ENCODE peak calls at places on chromosomes 7 and 10, in four cellular contexts. One of them, this sample, is unnamed.

GRCh38 chr7:32658034-32658944 is 163.0 kb downstream of the AVL9 start:
- DNase-seq in A549: peak; percentile 90
- DNase-seq in WTC11: no peak
- DNase-seq in GM12878: no peak
- DNase-seq in this sample: peak; percentile 12

GRCh38 chr7:66617295-66617694 is 11.4 kb upstream of the KCTD7 start:
- DNase-seq in WTC11: no peak
- DNase-seq in GM12878: no peak
- DNase-seq in A549: no peak
- DNase-seq in this sample: no peak

GRCh38 chr7:142357953-142358520 is 100.2 kb upstream of the PRSS58 start:
- DNase-seq in WTC11: peak; percentile 28
- DNase-seq in A549: peak; percentile 76
- DNase-seq in GM12878: peak; percentile 5
- DNase-seq in this sample: peak; percentile 79

GRCh38 chr7:109659261-109659660 is 1089.6 kb downstream of the DNAJB9 start:
- DNase-seq in GM12878: no peak
- DNase-seq in A549: no peak
- DNase-seq in WTC11: no peak
- DNase-seq in this sample: no peak

GRCh38 chr7:2955177-2955768 is 88.4 kb downstream of the CARD11 start:
- DNase-seq in WTC11: peak; percentile 3
- DNase-seq in A549: no peak
- DNase-seq in GM12878: no peak
- DNase-seq in this sample: peak; percentile 35

GRCh38 chr10:112330607-112331160 is 43.2 kb upstream of the ACSL5 start:
- DNase-seq in A549: no peak
- DNase-seq in WTC11: no peak
- DNase-seq in GM12878: no peak
- DNase-seq in this sample: no peak

GRCh38 chr7:73941836-73942551 is 81.0 kb downstream of the TMEM270 start:
- DNase-seq in A549: peak; percentile 77
- DNase-seq in WTC11: no peak
- DNase-seq in GM12878: no peak
- DNase-seq in this sample: no peak

GRCh38 chr10:79490400-79491081 is 21.8 kb upstream of the EIF5AL1 start:
- DNase-seq in WTC11: no peak
- DNase-seq in GM12878: no peak
- DNase-seq in A549: no peak
- DNase-seq in this sample: no peak

GRCh38 chr7:100865971-100866720 is 1.0 kb upstream of the TRIP6 start:
- DNase-seq in WTC11: no peak
- DNase-seq in GM12878: no peak
- DNase-seq in A549: no peak
- DNase-seq in this sample: no peak

GRCh38 chr10:43120948-43121290 is 17.3 kb upstream of the CSGALNACT2 start:
- DNase-seq in A549: no peak
- DNase-seq in GM12878: peak; percentile 56
- DNase-seq in WTC11: no peak
- DNase-seq in this sample: no peak

GRCh38 chr7:30752484-30752883 is 549 bp downstream of the INMT start:
- DNase-seq in GM12878: no peak
- DNase-seq in A549: no peak
- DNase-seq in WTC11: no peak
- DNase-seq in this sample: no peak

GRCh38 chr10:127699311-127699710 is 37.7 kb upstream of the FOXI2 start:
- DNase-seq in WTC11: no peak
- DNase-seq in GM12878: no peak
- DNase-seq in A549: no peak
- DNase-seq in this sample: no peak

GRCh38 chr10:54900584-54900983 is 99.6 kb upstream of the PCDH15 start:
- DNase-seq in A549: no peak
- DNase-seq in GM12878: peak; percentile 9
- DNase-seq in WTC11: no peak
- DNase-seq in this sample: no peak

GRCh38 chr7:116354546-116355422 is 144.4 kb downstream of the TES start:
- DNase-seq in A549: peak; percentile 97
- DNase-seq in WTC11: no peak
- DNase-seq in GM12878: no peak
- DNase-seq in this sample: peak; percentile 27

GRCh38 chr10:129655679-129656031 is 188.6 kb downstream of the MGMT start:
- DNase-seq in A549: no peak
- DNase-seq in WTC11: no peak
- DNase-seq in GM12878: no peak
- DNase-seq in this sample: no peak

GRCh38 chr7:81525901-81526300 is 243.9 kb downstream of the HGF start:
- DNase-seq in GM12878: no peak
- DNase-seq in WTC11: no peak
- DNase-seq in A549: no peak
- DNase-seq in this sample: no peak

GRCh38 chr10:3438608-3439007 is 266.0 kb upstream of the PITRM1 start:
- DNase-seq in A549: no peak
- DNase-seq in WTC11: no peak
- DNase-seq in GM12878: no peak
- DNase-seq in this sample: no peak

DNA sequence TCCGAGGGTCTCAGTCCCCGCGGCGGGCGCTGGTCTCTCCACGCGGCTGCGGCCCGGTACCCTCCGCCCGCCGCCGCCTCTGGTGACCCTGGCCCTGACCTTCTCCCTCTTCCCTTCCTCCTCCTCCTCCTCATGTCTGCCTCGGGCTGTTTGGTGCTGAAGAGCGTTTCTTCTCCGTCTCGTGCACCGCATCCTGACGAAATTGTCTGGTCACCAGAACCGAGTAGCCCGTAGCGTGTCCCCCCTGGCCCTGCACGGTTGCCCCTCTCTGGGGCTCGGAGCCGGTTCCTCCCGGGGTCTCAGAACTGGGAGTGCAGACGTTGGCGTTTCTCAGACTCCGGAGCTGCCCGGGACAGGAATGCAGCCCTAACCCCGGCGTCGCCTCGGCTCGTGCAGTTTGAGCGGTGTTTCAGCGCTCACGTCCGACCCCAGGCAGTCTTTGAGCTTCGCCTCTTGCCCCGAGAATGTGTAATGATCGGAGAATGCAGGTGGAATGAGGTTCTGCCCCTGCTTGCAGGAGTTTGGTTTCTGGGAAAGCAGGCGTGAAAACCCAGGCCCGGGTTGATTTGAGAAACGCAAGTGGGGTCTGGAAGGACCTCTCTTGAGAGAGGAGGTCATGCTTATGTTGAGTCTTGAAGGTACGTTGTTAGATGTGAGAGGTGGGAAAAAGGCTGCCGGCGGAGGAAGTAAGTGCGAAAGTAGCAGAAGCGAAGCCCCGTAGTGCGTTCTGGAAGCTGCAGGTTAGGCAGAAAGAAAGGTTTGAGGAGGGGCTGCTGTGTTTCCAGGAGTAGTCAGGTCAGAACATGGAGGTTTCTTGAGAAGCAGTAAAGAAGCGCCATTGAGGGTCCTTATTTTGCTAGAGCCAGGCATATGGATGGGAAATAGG is 743 bp downstream of the RBM17 start:
- DNase-seq in WTC11: peak; percentile 51
- DNase-seq in A549: no peak
- DNase-seq in GM12878: no peak
- DNase-seq in this sample: no peak
- TF ChIP-seq ESRRA in WTC11: no peak
- TF ChIP-seq ESRRA in A549: no peak
- TF ChIP-seq ESRRA in GM12878: no peak
- TF ChIP-seq ESRRA in this sample: no peak

DNA sequence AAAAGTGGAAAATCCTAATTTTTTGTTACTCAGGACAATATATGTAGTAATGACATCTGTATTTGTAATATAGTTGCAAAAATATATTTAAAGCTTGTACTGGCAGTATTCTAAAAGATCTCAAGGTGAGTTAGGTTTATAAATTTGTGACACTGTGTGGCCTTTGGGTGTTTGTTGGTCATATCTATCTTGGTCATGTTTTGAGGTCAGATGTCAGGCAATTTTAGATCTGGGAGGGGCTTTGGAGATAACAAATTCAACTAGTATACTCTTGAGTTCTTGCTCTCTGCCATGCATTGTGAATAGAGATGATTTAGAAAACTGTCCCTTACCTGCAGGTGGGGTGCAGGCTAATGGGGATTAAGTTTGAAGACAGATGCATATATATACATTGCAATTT is 3.1 kb downstream of the TBC1D12 start:
- DNase-seq in A549: no peak
- DNase-seq in WTC11: no peak
- DNase-seq in GM12878: no peak
- DNase-seq in this sample: peak; percentile 21
- TF ChIP-seq ESRRA in A549: no peak
- TF ChIP-seq ESRRA in WTC11: no peak
- TF ChIP-seq ESRRA in GM12878: no peak
- TF ChIP-seq ESRRA in this sample: no peak

DNA sequence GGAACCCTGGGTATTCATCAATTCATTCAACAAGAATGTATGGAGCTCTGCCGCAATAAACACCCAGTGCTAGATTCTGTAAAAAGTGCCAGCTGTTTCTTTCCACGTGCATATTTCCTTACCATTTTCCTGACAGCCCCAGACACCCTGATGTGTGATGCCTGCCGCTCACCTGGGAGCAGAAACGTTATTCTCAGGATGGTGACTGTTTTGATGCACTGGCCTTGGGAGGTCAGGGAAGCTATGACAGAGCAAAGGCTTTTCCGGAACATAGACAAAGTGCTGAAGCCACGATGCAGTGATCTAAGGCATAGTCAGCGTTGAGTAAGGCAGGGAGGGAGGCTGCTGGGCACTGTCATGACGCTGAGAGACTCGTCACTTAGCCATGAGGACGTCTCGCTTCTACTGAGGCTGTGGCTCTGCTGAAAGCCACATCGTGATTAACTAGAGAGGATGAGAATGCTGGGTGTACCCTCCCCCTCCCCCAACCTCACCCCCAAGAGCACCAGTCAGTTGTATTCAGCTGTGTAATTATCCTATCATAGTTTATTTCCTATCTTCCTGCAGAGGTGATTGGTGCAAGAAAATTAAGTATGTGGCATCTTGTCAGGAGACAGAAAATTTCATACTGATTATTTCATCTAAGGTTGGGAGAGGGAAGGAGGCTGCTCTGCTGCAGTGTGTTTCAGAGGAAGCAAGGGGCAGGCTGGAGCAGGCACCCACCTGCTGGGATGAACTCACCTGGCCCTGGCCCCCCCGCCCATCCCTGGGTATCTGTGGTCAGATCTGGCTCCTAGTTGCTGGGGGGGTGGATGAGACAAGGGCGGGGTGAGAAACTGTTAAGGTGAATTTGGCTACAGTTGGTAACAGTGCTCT is 48.8 kb upstream of the SMNDC1 start:
- DNase-seq in A549: peak; percentile 80
- DNase-seq in WTC11: peak; percentile 38
- DNase-seq in GM12878: no peak
- DNase-seq in this sample: peak; percentile 12
- TF ChIP-seq ESRRA in A549: no peak
- TF ChIP-seq ESRRA in WTC11: no peak
- TF ChIP-seq ESRRA in GM12878: no peak
- TF ChIP-seq ESRRA in this sample: no peak

DNA sequence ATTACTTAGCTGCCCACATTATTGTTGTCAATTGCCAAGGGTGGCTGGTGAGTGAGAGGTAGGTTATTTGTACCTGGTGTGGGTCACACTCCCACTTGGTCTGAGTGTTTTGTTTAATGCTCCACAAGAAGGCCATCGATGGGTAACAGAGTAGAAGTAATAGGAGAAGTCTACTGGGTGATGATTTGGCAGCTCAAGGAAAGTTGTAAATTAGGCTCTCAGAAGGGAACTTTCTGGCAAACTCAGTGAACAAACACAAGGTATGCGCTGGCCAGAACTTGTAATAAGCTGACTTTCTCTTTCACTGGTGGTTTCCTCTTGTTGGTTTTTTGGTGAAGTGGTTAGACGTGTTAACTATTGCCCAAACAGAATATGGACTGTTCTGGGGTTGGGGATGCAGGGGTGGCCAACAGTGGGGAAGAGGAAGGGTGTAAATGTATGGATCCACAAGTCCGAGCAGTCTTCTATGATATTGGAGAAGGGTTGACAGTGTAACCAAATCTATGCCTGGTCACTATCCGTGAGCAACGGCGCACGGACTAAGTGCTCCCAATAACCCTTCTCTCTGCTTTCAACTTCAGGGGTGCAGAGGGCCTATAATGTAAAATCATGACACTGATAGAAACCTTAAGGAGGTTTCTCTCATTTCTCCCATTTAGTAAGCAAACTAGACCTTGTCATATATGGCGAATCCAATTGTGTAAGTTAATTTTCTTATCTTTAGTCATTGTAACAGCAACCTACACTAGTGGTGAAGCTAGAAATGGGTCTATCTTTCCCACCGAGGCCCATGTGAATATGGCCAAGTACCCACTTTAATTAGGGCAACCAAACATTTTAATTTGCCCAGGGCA is 212.8 kb downstream of the PTEN start:
- DNase-seq in GM12878: no peak
- DNase-seq in A549: no peak
- DNase-seq in WTC11: no peak
- DNase-seq in this sample: no peak
- TF ChIP-seq ESRRA in GM12878: no peak
- TF ChIP-seq ESRRA in A549: no peak
- TF ChIP-seq ESRRA in WTC11: no peak
- TF ChIP-seq ESRRA in this sample: no peak

GRCh38 chr7:34091330-34091917 is 186.1 kb downstream of the BMPER start:
- DNase-seq in WTC11: peak; percentile 48
- DNase-seq in A549: peak; percentile 53
- DNase-seq in GM12878: no peak
- DNase-seq in this sample: peak; percentile 8

GRCh38 chr7:34093276-34093675 is 187.9 kb downstream of the BMPER start:
- DNase-seq in GM12878: no peak
- DNase-seq in WTC11: no peak
- DNase-seq in A549: no peak
- DNase-seq in this sample: no peak

GRCh38 chr7:34100661-34101060 is 195.3 kb downstream of the BMPER start:
- DNase-seq in GM12878: no peak
- DNase-seq in WTC11: no peak
- DNase-seq in A549: no peak
- DNase-seq in this sample: no peak

GRCh38 chr7:34096135-34096775 is 190.9 kb downstream of the BMPER start:
- DNase-seq in GM12878: no peak
- DNase-seq in A549: peak; percentile 11
- DNase-seq in WTC11: no peak
- DNase-seq in this sample: no peak

GRCh38 chr7:34096777-34097176 is 191.4 kb downstream of the BMPER start:
- DNase-seq in GM12878: no peak
- DNase-seq in A549: no peak
- DNase-seq in WTC11: no peak
- DNase-seq in this sample: no peak
- TF ChIP-seq ESRRA in GM12878: no peak
- TF ChIP-seq ESRRA in A549: no peak
- TF ChIP-seq ESRRA in WTC11: no peak
- TF ChIP-seq ESRRA in this sample: no peak

This sample was measured in K562.